ENCODE peak calls at places on chromosomes 6 and 20, in five cellular contexts. C is NCI-H1417; O is astrocyte of the spinal cord; I is CD4-positive, alpha-beta T cell; T is effector CD4-positive, alpha-beta T cell. D is an unnamed sample.

GRCh38 chr6:130742282-130742681 is 84.9 kb upstream of the SMLR1 start:
- DNase-seq in I (no peak), C (no peak), T (no peak), O (peak), D (no peak)

GRCh38 chr20:1934162-1934561 is 39.0 kb downstream of the SIRPA start:
- DNase-seq in O (no peak), C (no peak), I (no peak), T (no peak), D (no peak)

GRCh38 chr6:157537518-157537917 is 156.5 kb downstream of the ZDHHC14 start:
- DNase-seq in T (no peak), C (no peak), O (no peak), I (no peak), D (no peak)

GRCh38 chr20:61932199-61932592 is 133.5 kb downstream of the TAF4 start:
- DNase-seq in I (no peak), O (no peak), T (no peak), C (no peak), D (no peak)

GRCh38 chr20:47677314-47678129 is 107.8 kb downstream of the SULF2 start:
- DNase-seq in O (no peak), T (peak), C (peak), I (peak), D (no peak)

GRCh38 chr6:20630617-20631448 is 96.6 kb downstream of the CDKAL1 start:
- DNase-seq in O (no peak), I (no peak), C (peak), T (no peak), D (no peak)

GRCh38 chr6:33854572-33855030 is 50.8 kb upstream of the MLN start:
- DNase-seq in T (no peak), C (peak), I (no peak), O (no peak), D (no peak)

GRCh38 chr20:57103146-57103800 is 163.2 kb downstream of the BMP7 start:
- DNase-seq in I (no peak), O (no peak), T (no peak), C (no peak), D (no peak)

GRCh38 chr20:3661836-3662665 is 1.1 kb downstream of the GFRA4 start:
- DNase-seq in T (no peak), I (no peak), C (peak), O (no peak), D (no peak)

GRCh38 chr6:4774715-4775590 is 1.3 kb upstream of the CDYL start:
- DNase-seq in T (peak), C (no peak), I (no peak), O (no peak), D (peak)